ENCODE peak calls at places on chromosome 9, in six cellular contexts. U, E, P, W, N and K are unnamed samples.

GRCh38 chr9:81669011-81669739 is 20.2 kb downstream of the TLE1 start:
- DNase-seq in U (no peak), E (no peak), P (no peak), W (no peak), N (no peak), K (no peak)

GRCh38 chr9:94801242-94801641 is 74.7 kb downstream of the AOPEP start:
- DNase-seq in U (no peak), E (no peak), P (no peak), W (no peak), N (no peak), K (no peak)

GRCh38 chr9:120692901-120693573 is 21.2 kb downstream of the MEGF9 start:
- DNase-seq in U (no peak), E (peak; percentile 74), P (no peak), W (no peak), N (no peak), K (no peak)

GRCh38 chr9:108904161-108904560 is 29.8 kb downstream of the ELP1 start:
- DNase-seq in U (no peak), E (no peak), P (no peak), W (no peak), N (no peak), K (no peak)

GRCh38 chr9:10252174-10252573 is 360.6 kb downstream of the PTPRD start:
- DNase-seq in U (no peak), E (no peak), P (no peak), W (no peak), N (no peak), K (no peak)

GRCh38 chr9:81687521-81688261 is 1.7 kb downstream of the TLE1 start:
- DNase-seq in U (no peak), E (peak; percentile 27), P (peak; percentile 36), W (no peak), N (no peak), K (no peak)

GRCh38 chr9:107587175-107587963 is 97.8 kb upstream of the KLF4 start:
- DNase-seq in U (no peak), E (no peak), P (no peak), W (no peak), N (no peak), K (no peak)

GRCh38 chr9:18396102-18396728 is 77.7 kb upstream of the ADAMTSL1 start:
- DNase-seq in U (no peak), E (peak; percentile 41), P (peak; percentile 19), W (no peak), N (no peak), K (no peak)

GRCh38 chr9:84542554-84542953 is 127.0 kb upstream of the NTRK2 start:
- DNase-seq in U (no peak), E (no peak), P (no peak), W (no peak), N (no peak), K (peak; percentile 5)

GRCh38 chr9:8868632-8869031 is 1069.1 kb upstream of the DMAC1 start:
- DNase-seq in U (no peak), E (peak; percentile 51), P (peak; percentile 52), W (no peak), N (no peak), K (no peak)

GRCh38 chr9:136695435-136695895 is 8.2 kb upstream of the AGPAT2 start:
- DNase-seq in U (no peak), E (no peak), P (no peak), W (no peak), N (no peak), K (no peak)